ENCODE peak calls at places on chromosomes 13 and 19, in seven cellular contexts. One of them, this sample, is unnamed.
A peak's percentile ranks its signal among the peaks of the same experiment; 100 is the strongest.

GRCh38 chr19:40808021-40808325 is 9.0 kb downstream of the EGLN2 start:
- DNase-seq in HS-5: no peak
- DNase-seq in HAP-1: no peak
- DNase-seq in endodermal cell: no peak
- DNase-seq in GF-D8: no peak
- DNase-seq in left ventricle myocardium inferior: no peak
- DNase-seq in tibial artery: no peak
- DNase-seq in this sample: no peak

GRCh38 chr19:2032296-2032941 is 16.9 kb upstream of the BTBD2 start:
- DNase-seq in HS-5: peak; percentile 35
- DNase-seq in HAP-1: no peak
- DNase-seq in endodermal cell: peak; percentile 79
- DNase-seq in GF-D8: peak; percentile 82
- DNase-seq in left ventricle myocardium inferior: peak; percentile 95
- DNase-seq in tibial artery: peak; percentile 99
- DNase-seq in this sample: peak; percentile 76

GRCh38 chr19:6228523-6229215 is 51.1 kb downstream of the MLLT1 start:
- DNase-seq in HS-5: no peak
- DNase-seq in HAP-1: no peak
- DNase-seq in endodermal cell: no peak
- DNase-seq in GF-D8: no peak
- DNase-seq in left ventricle myocardium inferior: no peak
- DNase-seq in tibial artery: no peak
- DNase-seq in this sample: no peak

GRCh38 chr19:50460161-50460765 is 16.0 kb upstream of the EMC10 start:
- DNase-seq in HS-5: peak; percentile 39
- DNase-seq in HAP-1: no peak
- DNase-seq in endodermal cell: no peak
- DNase-seq in GF-D8: no peak
- DNase-seq in left ventricle myocardium inferior: no peak
- DNase-seq in tibial artery: no peak
- DNase-seq in this sample: no peak

GRCh38 chr13:51556740-51557139 is 27.5 kb upstream of the WDFY2 start:
- DNase-seq in HS-5: no peak
- DNase-seq in HAP-1: no peak
- DNase-seq in endodermal cell: no peak
- DNase-seq in GF-D8: no peak
- DNase-seq in left ventricle myocardium inferior: peak; percentile 27
- DNase-seq in tibial artery: no peak
- DNase-seq in this sample: no peak

GRCh38 chr13:105915451-105915850 is 620.0 kb downstream of the EFNB2 start:
- DNase-seq in HS-5: no peak
- DNase-seq in HAP-1: no peak
- DNase-seq in endodermal cell: no peak
- DNase-seq in GF-D8: no peak
- DNase-seq in left ventricle myocardium inferior: no peak
- DNase-seq in tibial artery: no peak
- DNase-seq in this sample: no peak

GRCh38 chr19:29232315-29232852 is 19.4 kb upstream of the UQCRFS1 start:
- DNase-seq in HS-5: no peak
- DNase-seq in HAP-1: no peak
- DNase-seq in endodermal cell: no peak
- DNase-seq in GF-D8: no peak
- DNase-seq in left ventricle myocardium inferior: no peak
- DNase-seq in tibial artery: no peak
- DNase-seq in this sample: no peak

GRCh38 chr19:3266792-3267469 is 42.5 kb downstream of the CELF5 start:
- DNase-seq in HS-5: no peak
- DNase-seq in HAP-1: no peak
- DNase-seq in endodermal cell: no peak
- DNase-seq in GF-D8: no peak
- DNase-seq in left ventricle myocardium inferior: no peak
- DNase-seq in tibial artery: no peak
- DNase-seq in this sample: no peak

GRCh38 chr19:46932346-46932745 is 71.5 kb downstream of the ARHGAP35 start:
- DNase-seq in HS-5: peak; percentile 64
- DNase-seq in HAP-1: no peak
- DNase-seq in endodermal cell: no peak
- DNase-seq in GF-D8: no peak
- DNase-seq in left ventricle myocardium inferior: no peak
- DNase-seq in tibial artery: no peak
- DNase-seq in this sample: no peak